ENCODE peak calls at places on chromosomes 4 and X, in four cellular contexts. A is H1, Z is HepG2, L is SK-N-SH. W is an unnamed sample.

GRCh38 chr4:632926-633325 is 7.6 kb downstream of the PDE6B start:
- DNase-seq in A (no peak), L (no peak), Z (no peak), W (no peak)

GRCh38 chr4:163157157-163157556 is 9.5 kb downstream of the NAF1 start:
- DNase-seq in L (no peak), A (no peak), Z (no peak), W (no peak)

GRCh38 chr4:87541956-87542709 is 13.0 kb upstream of the SPARCL1 start:
- DNase-seq in L (no peak), Z (no peak), A (no peak), W (no peak)

GRCh38 chr4:180261346-180261745 is 1981.9 kb upstream of the TENM3 start:
- DNase-seq in Z (no peak), A (no peak), L (no peak), W (no peak)

GRCh38 chr4:86939123-86939522 is 4.3 kb downstream of the AFF1 start:
- DNase-seq in A (no peak), Z (no peak), L (no peak), W (no peak)

GRCh38 chr4:10015140-10015753 is 6.0 kb downstream of the SLC2A9 start:
- DNase-seq in A (peak; percentile 74), Z (no peak), L (peak; percentile 61), W (peak; percentile 16)

GRCh38 chr4:2850966-2851782 is 7.5 kb downstream of the ADD1 start:
- DNase-seq in Z (no peak), L (no peak), A (no peak), W (no peak)

GRCh38 chr4:147480891-147481576 is at the start of gene EDNRA:
- DNase-seq in L (peak; percentile 84), Z (no peak), A (peak; percentile 66), W (no peak)

GRCh38 chr4:107989162-107989536 is 540 bp upstream of the HADH start:
- DNase-seq in L (no peak), A (no peak), Z (peak; percentile 25), W (no peak)

GRCh38 chr4:182770969-182771330 is 146.2 kb downstream of the DCTD start:
- DNase-seq in Z (peak; percentile 7), A (no peak), L (no peak), W (no peak)

GRCh38 chrX:29965634-29966033 is 249.7 kb upstream of the MAGEB2 start:
- DNase-seq in L (no peak), A (no peak), Z (no peak), W (no peak)

GRCh38 chrX:141278306-141278705 is 36.0 kb upstream of the SPANXC start:
- DNase-seq in L (peak; percentile 38), A (peak; percentile 41), Z (peak; percentile 0), W (peak; percentile 0)

GRCh38 chrX:40176256-40176978 is 78.7 kb upstream of the BCOR start:
- DNase-seq in L (peak; percentile 74), A (peak; percentile 56), Z (peak; percentile 35), W (peak; percentile 52)

GRCh38 chrX:132433551-132433950 is 55.3 kb downstream of the MBNL3 start:
- DNase-seq in Z (peak; percentile 64), L (no peak), A (no peak), W (no peak)

GRCh38 chrX:135481696-135482179 is 38.7 kb upstream of the INTS6L start:
- DNase-seq in L (no peak), A (no peak), Z (no peak), W (no peak)

GRCh38 chr4:157141976-157142375 is 66.0 kb downstream of the GLRB start:
- DNase-seq in L (no peak), A (no peak), Z (no peak), W (no peak)

GRCh38 chr4:153483432-153484418 is 17.6 kb downstream of the TMEM131L start:
- DNase-seq in L (no peak), A (no peak), Z (no peak), W (no peak)

GRCh38 chr4:156169011-156169410 is 215.3 kb upstream of the CTSO start:
- DNase-seq in A (peak; percentile 46), Z (peak; percentile 3), L (no peak), W (peak; percentile 1)

GRCh38 chr4:107261241-107261874 is 225.2 kb upstream of the DKK2 start:
- DNase-seq in A (no peak), L (no peak), Z (no peak), W (no peak)

GRCh38 chrX:130878350-130879341 is 24.4 kb downstream of the ENOX2 start:
- DNase-seq in L (no peak), Z (no peak), A (no peak), W (peak; percentile 64)

GRCh38 chrX:39559229-39559628 is 538.5 kb downstream of the BCOR start:
- DNase-seq in A (no peak), Z (no peak), L (no peak), W (no peak)

GRCh38 chr4:141464366-141464765 is 172.0 kb upstream of the IL15 start:
- DNase-seq in A (no peak), L (peak; percentile 55), Z (no peak), W (no peak)

DNA sequence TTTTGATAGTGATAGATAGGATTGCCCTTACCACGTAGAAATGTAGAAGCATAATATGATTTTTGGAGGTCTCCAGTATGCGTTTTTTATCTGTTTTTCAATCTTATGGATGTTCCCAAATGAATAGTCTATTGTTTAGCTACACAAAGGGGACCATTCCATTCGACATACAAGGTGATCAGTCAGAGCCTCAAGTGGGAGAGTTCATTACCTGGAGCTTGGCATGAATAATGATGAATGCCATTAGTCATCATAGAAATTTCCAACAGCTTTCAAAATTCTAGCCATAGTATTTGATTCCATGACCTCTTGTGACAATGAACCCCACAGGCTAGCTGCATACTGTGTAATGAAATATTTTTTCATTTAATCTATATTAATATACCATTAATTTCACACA is 123.6 kb downstream of the PDHA2 start:
- DNase-seq in Z (no peak), L (no peak), A (no peak), W (no peak)
- TF ChIP-seq JUND in Z (no peak), L (no peak), A (no peak), W (no peak)

GRCh38 chrX:53321216-53321942 is 40.0 kb upstream of the IQSEC2 start:
- DNase-seq in A (no peak), Z (no peak), L (peak; percentile 75), W (peak; percentile 68)
- TF ChIP-seq JUND in A (no peak), Z (no peak), L (no peak), W (no peak)

GRCh38 chr4:8191136-8191747 is 7.8 kb upstream of the SH3TC1 start:
- DNase-seq in A (no peak), L (no peak), Z (peak; percentile 33), W (no peak)

GRCh38 chr4:8188085-8188484 is 11.0 kb upstream of the SH3TC1 start:
- DNase-seq in A (no peak), Z (no peak), L (peak; percentile 36), W (no peak)

GRCh38 chr4:8189551-8190466 is 9.3 kb upstream of the SH3TC1 start:
- DNase-seq in Z (no peak), A (no peak), L (peak; percentile 74), W (no peak)

GRCh38 chr4:8186883-8187282 is 12.2 kb upstream of the SH3TC1 start:
- DNase-seq in L (no peak), Z (no peak), A (no peak), W (no peak)

GRCh38 chr4:8188743-8189550 is 10.1 kb upstream of the SH3TC1 start:
- DNase-seq in A (no peak), Z (no peak), L (no peak), W (no peak)
- TF ChIP-seq JUND in A (no peak), Z (no peak), L (no peak), W (no peak)

GRCh38 chr4:117400039-117400835 is 314.9 kb upstream of the TRAM1L1 start:
- DNase-seq in Z (peak; percentile 68), A (no peak), L (no peak), W (no peak)
- TF ChIP-seq JUND in Z (no peak), A (no peak), L (peak; percentile 66), W (no peak)